ENCODE peak calls at places on chromosomes 16 and 17, in eight cellular contexts. Y, R, L, O, F, T, J and H are unnamed samples.

GRCh38 chr17:13600475-13601316 is 1.0 kb downstream of the HS3ST3A1 start:
- DNase-seq in R (peak), F (no peak), J (no peak), Y (no peak), T (no peak), O (no peak), L (peak), H (no peak)

GRCh38 chr16:57137566-57138273 is 45.3 kb downstream of the CPNE2 start:
- DNase-seq in F (no peak), T (no peak), R (no peak), J (no peak), L (no peak), Y (no peak), O (no peak), H (no peak)

GRCh38 chr16:81238296-81239011 is at the start of gene BCO1:
- DNase-seq in J (peak), Y (no peak), R (peak), L (peak), F (no peak), O (peak), T (no peak), H (no peak)

GRCh38 chr17:3003401-3004149 is 59.8 kb downstream of the OR1D5 start:
- DNase-seq in T (no peak), J (peak), R (no peak), F (peak), O (no peak), Y (peak), L (no peak), H (no peak)

GRCh38 chr16:83932304-83932703 is 20.7 kb upstream of the OSGIN1 start:
- DNase-seq in O (no peak), J (no peak), R (no peak), Y (no peak), L (no peak), T (no peak), F (no peak), H (no peak)

GRCh38 chr16:85395207-85395912 is 217.8 kb upstream of the GSE1 start:
- DNase-seq in F (no peak), R (peak), J (peak), T (no peak), Y (peak), O (peak), L (peak), H (no peak)

GRCh38 chr16:24920568-24920967 is 74.8 kb downstream of the SLC5A11 start:
- DNase-seq in F (no peak), J (no peak), Y (no peak), L (no peak), O (no peak), T (no peak), R (no peak), H (no peak)

GRCh38 chr16:4615389-4616046 is 830 bp upstream of the UBALD1 start:
- DNase-seq in F (no peak), R (no peak), Y (peak), L (no peak), O (no peak), T (peak), J (no peak), H (no peak)

GRCh38 chr17:17303010-17303846 is at the start of gene NT5M:
- DNase-seq in F (peak), L (peak), O (peak), J (peak), R (peak), T (peak), Y (peak), H (peak)

GRCh38 chr16:79501446-79501845 is 99.1 kb downstream of the MAF start:
- DNase-seq in T (no peak), R (no peak), O (no peak), F (no peak), Y (no peak), L (no peak), J (no peak), H (no peak)

GRCh38 chr17:55691666-55692065 is 31.0 kb downstream of the TMEM100 start:
- DNase-seq in Y (no peak), F (no peak), T (no peak), O (no peak), R (no peak), L (no peak), J (no peak), H (no peak)

GRCh38 chr16:48576927-48577326 is 33.1 kb downstream of the N4BP1 start:
- DNase-seq in Y (no peak), J (no peak), O (peak), R (peak), F (no peak), T (no peak), L (peak), H (no peak)

GRCh38 chr16:70610273-70611223 is 35.8 kb upstream of the IL34 start:
- DNase-seq in J (peak), L (no peak), O (no peak), T (no peak), F (no peak), R (no peak), Y (no peak), H (no peak)

GRCh38 chr17:78106211-78106610 is 22.3 kb downstream of the TMC6 start:
- DNase-seq in F (no peak), L (no peak), J (peak), T (no peak), R (no peak), O (no peak), Y (no peak), H (no peak)

GRCh38 chr17:77541995-77542394 is 401.2 kb downstream of the SEC14L1 start:
- DNase-seq in O (no peak), F (no peak), J (no peak), L (no peak), T (no peak), Y (no peak), R (no peak), H (no peak)

GRCh38 chr16:77496934-77497333 is 62.1 kb upstream of the ADAMTS18 start:
- DNase-seq in J (no peak), T (no peak), R (no peak), Y (no peak), F (no peak), L (no peak), O (no peak), H (no peak)

GRCh38 chr17:34203018-34203646 is 52.0 kb upstream of the CCL2 start:
- DNase-seq in R (no peak), F (no peak), Y (peak), T (no peak), L (no peak), O (no peak), J (no peak), H (no peak)

GRCh38 chr16:20114356-20114755 is 40.7 kb upstream of the GPR139 start:
- DNase-seq in Y (no peak), J (no peak), L (no peak), T (no peak), F (no peak), R (no peak), O (peak), H (no peak)

GRCh38 chr17:43034623-43035293 is 9.7 kb downstream of the RND2 start:
- DNase-seq in R (no peak), Y (no peak), J (no peak), F (no peak), O (no peak), T (no peak), L (no peak), H (no peak)

GRCh38 chr16:10668322-10669045 is 26.2 kb downstream of the TEKT5 start:
- DNase-seq in J (no peak), O (no peak), L (peak), Y (no peak), R (peak), F (peak), T (no peak), H (no peak)

GRCh38 chr17:65191805-65192740 is 54.9 kb downstream of the RGS9 start:
- DNase-seq in R (peak), Y (no peak), O (peak), J (no peak), T (no peak), L (peak), F (no peak), H (no peak)

GRCh38 chr17:57858838-57859237 is 9.0 kb upstream of the MRPS23 start:
- DNase-seq in J (no peak), O (no peak), Y (no peak), F (no peak), L (no peak), R (no peak), T (no peak), H (no peak)

GRCh38 chr16:27291722-27292240 is 22.0 kb upstream of the IL4R start:
- DNase-seq in Y (no peak), T (no peak), R (no peak), L (no peak), J (no peak), O (no peak), F (no peak), H (no peak)

GRCh38 chr17:5705081-5705875 is 121.0 kb upstream of the NLRP1 start:
- DNase-seq in Y (no peak), J (peak), F (no peak), R (peak), L (no peak), T (no peak), O (no peak), H (peak)

GRCh38 chr17:29504711-29505110 is 62.1 kb downstream of the ABHD15 start:
- DNase-seq in J (no peak), R (peak), L (no peak), O (peak), Y (no peak), T (no peak), F (no peak), H (no peak)

GRCh38 chr17:2703181-2703580 is 8.4 kb downstream of the CLUH start:
- DNase-seq in Y (no peak), R (no peak), J (no peak), F (no peak), T (no peak), O (no peak), L (no peak), H (no peak)

GRCh38 chr16:24045641-24046040 is 209.9 kb downstream of the PRKCB start:
- DNase-seq in Y (no peak), O (no peak), J (peak), F (no peak), L (no peak), T (no peak), R (no peak), H (no peak)

GRCh38 chr16:28001184-28001583 is 62.3 kb downstream of the GSG1L start:
- DNase-seq in O (no peak), F (no peak), Y (no peak), J (no peak), R (no peak), L (no peak), T (no peak), H (no peak)

GRCh38 chr16:69904495-69905170 is 46.5 kb upstream of the CLEC18A start:
- DNase-seq in J (no peak), Y (no peak), F (no peak), L (no peak), T (no peak), O (no peak), R (no peak), H (no peak)

GRCh38 chr17:61314368-61315078 is 85.1 kb upstream of the TBX2 start:
- DNase-seq in Y (peak), F (no peak), R (peak), J (no peak), L (peak), O (peak), T (no peak), H (no peak)

GRCh38 chr17:70613681-70614080 is 444.3 kb downstream of the KCNJ2 start:
- DNase-seq in O (peak), Y (no peak), L (no peak), J (no peak), T (no peak), F (no peak), R (no peak), H (no peak)

GRCh38 chr17:75524971-75525805 is at the start of gene LLGL2:
- DNase-seq in O (peak), L (no peak), Y (peak), J (peak), T (peak), R (peak), F (peak), H (peak)

GRCh38 chr16:67277294-67277998 is 1.9 kb upstream of the PLEKHG4 start:
- DNase-seq in L (peak), O (peak), Y (peak), J (no peak), F (no peak), R (peak), T (no peak), H (no peak)

GRCh38 chr17:34503804-34504203 is 75.6 kb upstream of the TMEM132E start:
- DNase-seq in R (no peak), O (no peak), F (no peak), L (no peak), Y (no peak), J (peak), T (no peak), H (no peak)

GRCh38 chr16:19835989-19836421 is 48.6 kb downstream of the GPRC5B start:
- DNase-seq in T (no peak), J (no peak), R (peak), Y (no peak), L (peak), O (no peak), F (peak), H (no peak)

GRCh38 chr17:83198366-83199341 is 119.2 kb downstream of the METRNL start:
- DNase-seq in O (no peak), F (no peak), L (no peak), T (no peak), J (peak), Y (no peak), R (no peak), H (no peak)

GRCh38 chr17:78826836-78827509 is 13.6 kb downstream of the USP36 start:
- DNase-seq in J (peak), R (no peak), F (no peak), T (no peak), Y (no peak), O (no peak), L (no peak), H (no peak)

GRCh38 chr17:50817142-50817751 is 18.1 kb upstream of the WFIKKN2 start:
- DNase-seq in J (peak), F (peak), Y (peak), L (no peak), R (no peak), O (no peak), T (peak), H (peak)

GRCh38 chr16:51759999-51760398 is 608.9 kb upstream of the SALL1 start:
- DNase-seq in O (no peak), L (no peak), F (no peak), Y (no peak), R (no peak), T (no peak), J (no peak), H (no peak)

GRCh38 chr17:979211-979538 is 401 bp downstream of the NXN start:
- DNase-seq in O (no peak), J (no peak), Y (no peak), F (no peak), T (no peak), L (no peak), R (no peak), H (no peak)
- H3K4me3 ChIP-seq in O (peak), J (peak), Y (peak), F (peak), T (no peak), L (peak), R (peak), H (peak)

GRCh38 chr16:53098526-53099317 is 43.9 kb downstream of the CHD9 start:
- DNase-seq in J (peak), F (peak), O (peak), L (peak), R (peak), T (peak), Y (peak), H (peak)
- H3K4me3 ChIP-seq in J (peak), F (peak), O (no peak), L (peak), R (no peak), T (peak), Y (peak), H (peak)

DNA sequence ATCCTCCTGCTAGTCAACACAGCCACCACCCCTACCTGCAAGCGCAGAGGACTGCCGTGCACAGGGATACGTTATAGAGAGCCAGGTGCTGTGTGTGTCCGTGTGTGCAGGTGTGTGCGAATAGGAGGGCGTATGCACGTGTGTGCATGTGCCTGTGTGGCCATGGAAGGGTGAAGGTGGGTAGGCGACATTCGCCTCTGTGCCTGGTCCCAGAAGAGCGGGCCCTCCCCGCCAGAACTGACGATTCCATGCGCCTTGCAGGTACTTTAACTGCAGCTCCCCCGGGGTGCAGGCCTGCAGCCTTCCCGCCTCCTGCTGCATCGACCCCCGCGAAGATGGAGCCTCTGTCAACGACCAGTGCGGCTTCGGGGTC is 8.7 kb downstream of the PDE6G start:
- DNase-seq in Y (no peak), R (no peak), O (no peak), F (no peak), J (no peak), L (no peak), T (no peak), H (no peak)
- H3K4me3 ChIP-seq in Y (no peak), R (no peak), O (no peak), F (no peak), J (no peak), L (no peak), T (no peak), H (no peak)

DNA sequence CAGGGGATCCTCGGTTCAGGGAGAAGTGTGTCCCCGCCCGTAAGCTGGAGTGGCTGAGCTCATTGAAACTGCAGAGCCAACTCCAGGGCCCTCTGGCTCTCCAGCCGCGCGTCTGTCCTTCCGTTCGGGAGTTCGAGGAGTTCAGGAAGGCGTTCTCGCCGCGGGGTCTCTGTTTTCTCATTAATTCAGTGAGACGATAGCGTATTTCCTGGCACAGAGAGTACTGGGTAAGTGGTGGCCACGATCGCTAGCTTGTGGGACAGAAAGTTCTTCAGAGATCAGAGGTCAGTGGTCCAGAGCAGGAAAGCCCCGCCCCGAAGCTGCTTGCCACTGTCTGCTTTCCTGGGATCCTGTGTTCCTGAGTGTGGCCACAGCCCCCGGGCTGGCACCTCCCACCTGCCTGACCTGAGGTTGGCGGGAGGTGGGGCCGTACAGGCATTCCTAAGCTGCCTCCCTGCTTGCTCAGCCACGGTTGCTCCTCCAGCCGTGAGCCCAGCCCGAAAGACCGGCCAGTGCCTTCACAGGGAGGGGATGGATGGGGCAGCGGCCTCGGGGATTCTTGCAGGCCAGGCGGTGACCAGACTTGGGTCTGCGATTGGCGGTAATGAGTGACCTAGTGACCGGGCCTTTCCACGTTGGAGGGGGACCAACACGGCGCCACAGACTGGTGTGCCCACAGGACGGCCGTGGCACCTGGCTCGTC is 8.9 kb downstream of the BAIAP2 start:
- DNase-seq in T (no peak), L (peak), F (no peak), Y (no peak), J (no peak), O (peak), R (no peak), H (no peak)
- H3K4me3 ChIP-seq in T (no peak), L (no peak), F (no peak), Y (no peak), J (no peak), O (no peak), R (no peak), H (no peak)

DNA sequence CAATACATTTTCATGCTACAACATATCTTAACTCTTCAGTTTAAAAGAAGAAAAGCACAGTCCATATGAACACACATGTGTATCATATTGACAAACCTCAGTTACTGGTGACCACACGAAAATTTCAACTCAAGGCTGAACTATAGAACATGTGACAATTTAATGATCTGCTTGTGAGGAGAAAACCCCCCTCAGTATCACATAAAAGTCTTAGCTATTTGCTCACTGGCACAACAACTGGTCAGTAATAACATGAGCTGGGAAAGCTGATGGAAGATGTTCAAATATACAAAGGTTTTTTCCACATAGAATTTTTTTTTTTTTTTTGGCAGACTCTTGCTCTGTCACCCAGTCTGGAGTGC is 19.5 kb downstream of the ZNF652 start:
- DNase-seq in L (no peak), O (no peak), Y (no peak), J (no peak), T (no peak), F (peak), R (no peak), H (no peak)
- H3K4me3 ChIP-seq in L (no peak), O (no peak), Y (no peak), J (no peak), T (peak), F (no peak), R (no peak), H (peak)

GRCh38 chr16:58685084-58685449 is 497 bp upstream of the SLC38A7 start:
- DNase-seq in O (no peak), J (no peak), F (no peak), L (no peak), R (no peak), T (no peak), Y (no peak), H (no peak)
- H3K4me3 ChIP-seq in O (no peak), J (no peak), F (no peak), L (no peak), R (no peak), T (peak), Y (peak), H (peak)